ENCODE peak calls at places on chromosome 20, in five cellular contexts. N is gastrocnemius medialis, B is psoas muscle, Q is aorta, A is cardiac muscle cell. X is an unnamed sample.

GRCh38 chr20:46071573-46071972 is 18.2 kb downstream of the NCOA5 start:
- DNase-seq in B (no peak), N (no peak), A (no peak), Q (no peak), X (no peak)

GRCh38 chr20:4083103-4083864 is 67.9 kb upstream of the RNF24 start:
- DNase-seq in N (no peak), B (no peak), A (no peak), Q (no peak), X (no peak)

GRCh38 chr20:21173496-21174025 is 47.7 kb downstream of the KIZ start:
- DNase-seq in A (peak; percentile 54), N (no peak), Q (no peak), B (no peak), X (no peak)

GRCh38 chr20:60838297-60838696 is 413.8 kb upstream of the CDH4 start:
- DNase-seq in N (no peak), B (no peak), Q (no peak), A (no peak), X (no peak)

GRCh38 chr20:51631011-51631950 is 88.8 kb upstream of the NFATC2 start:
- DNase-seq in B (peak; percentile 82), A (peak; percentile 99), N (peak; percentile 49), Q (no peak), X (no peak)

GRCh38 chr20:50837532-50838321 is 42.9 kb downstream of the BCAS4 start:
- DNase-seq in Q (peak; percentile 81), N (no peak), A (peak; percentile 77), B (no peak), X (no peak)

GRCh38 chr20:62305149-62305764 is 2.5 kb downstream of the ADRM1 start:
- DNase-seq in A (no peak), Q (no peak), N (no peak), B (no peak), X (no peak)

GRCh38 chr20:41183831-41184230 is 46.5 kb downstream of the PLCG1 start:
- DNase-seq in Q (no peak), N (no peak), B (no peak), A (no peak), X (no peak)

GRCh38 chr20:40006168-40006860 is 682.7 kb downstream of the MAFB start:
- DNase-seq in Q (no peak), N (no peak), A (no peak), B (no peak), X (no peak)

GRCh38 chr20:49969946-49970345 is 12.8 kb upstream of the SNAI1 start:
- DNase-seq in N (no peak), B (no peak), Q (peak; percentile 10), A (no peak), X (no peak)

GRCh38 chr20:36969478-36970186 is 18.1 kb upstream of the SAMHD1 start:
- DNase-seq in A (no peak), N (no peak), Q (no peak), B (no peak), X (no peak)

GRCh38 chr20:52494244-52494643 is 302.7 kb upstream of the ZFP64 start:
- DNase-seq in A (peak; percentile 87), N (no peak), B (no peak), Q (no peak), X (no peak)

GRCh38 chr20:3781153-3781910 is at the start of gene SPEF1:
- DNase-seq in Q (peak; percentile 84), N (peak; percentile 69), A (peak; percentile 94), B (peak; percentile 82), X (peak; percentile 83)

GRCh38 chr20:51011479-51011878 is 11.4 kb downstream of the KCNG1 start:
- DNase-seq in B (no peak), A (no peak), N (no peak), Q (no peak), X (no peak)

GRCh38 chr20:22511943-22512910 is 72.1 kb downstream of the FOXA2 start:
- DNase-seq in Q (no peak), A (peak; percentile 28), B (no peak), N (no peak), X (no peak)

GRCh38 chr20:19121463-19121862 is 91.0 kb upstream of the SLC24A3 start:
- DNase-seq in A (no peak), N (no peak), Q (no peak), B (no peak), X (no peak)

GRCh38 chr20:47681977-47682812 is 103.1 kb downstream of the SULF2 start:
- DNase-seq in N (no peak), Q (no peak), B (peak; percentile 79), A (peak; percentile 91), X (peak; percentile 15)

GRCh38 chr20:6501061-6501460 is 266.4 kb upstream of the BMP2 start:
- DNase-seq in B (no peak), N (no peak), Q (no peak), A (peak; percentile 47), X (no peak)

GRCh38 chr20:25317351-25318075 is 69.6 kb downstream of the PYGB start:
- DNase-seq in A (no peak), Q (no peak), B (no peak), N (no peak), X (no peak)

GRCh38 chr20:50624351-50625016 is 66.9 kb downstream of the RIPOR3 start:
- DNase-seq in B (no peak), A (no peak), N (no peak), Q (no peak), X (no peak)

GRCh38 chr20:53654932-53655674 is 61.5 kb upstream of the ZNF217 start:
- DNase-seq in A (no peak), B (no peak), N (no peak), Q (no peak), X (no peak)

GRCh38 chr20:25083773-25084615 is 2.1 kb upstream of the VSX1 start:
- DNase-seq in B (peak; percentile 60), A (no peak), Q (no peak), N (no peak), X (no peak)

GRCh38 chr20:57898332-57898731 is 188.5 kb upstream of the PMEPA1 start:
- DNase-seq in Q (peak; percentile 30), A (no peak), B (no peak), N (no peak), X (no peak)

GRCh38 chr20:39986231-39986904 is 702.7 kb downstream of the MAFB start:
- DNase-seq in N (peak; percentile 94), A (peak; percentile 1), B (peak; percentile 90), Q (peak; percentile 70), X (no peak)

GRCh38 chr20:13158339-13158738 is 62.7 kb upstream of the ISM1 start:
- DNase-seq in A (no peak), Q (no peak), N (no peak), B (no peak), X (no peak)

GRCh38 chr20:57950764-57951163 is 240.9 kb upstream of the PMEPA1 start:
- DNase-seq in Q (peak; percentile 26), N (no peak), A (no peak), B (no peak), X (no peak)

GRCh38 chr20:53642196-53643030 is 48.8 kb upstream of the ZNF217 start:
- DNase-seq in B (no peak), Q (no peak), N (no peak), A (peak; percentile 63), X (no peak)

GRCh38 chr20:53652090-53652858 is 58.6 kb upstream of the ZNF217 start:
- DNase-seq in N (no peak), Q (no peak), A (no peak), B (no peak), X (no peak)

GRCh38 chr20:12482661-12483060 is 526.1 kb upstream of the SPTLC3 start:
- DNase-seq in B (no peak), N (no peak), Q (no peak), A (peak; percentile 13), X (no peak)

GRCh38 chr20:52433326-52434040 is 241.9 kb upstream of the ZFP64 start:
- DNase-seq in B (no peak), Q (no peak), N (no peak), A (no peak), X (no peak)

GRCh38 chr20:16531485-16531884 is 41.8 kb downstream of the KIF16B start:
- DNase-seq in Q (no peak), N (no peak), A (no peak), B (no peak), X (no peak)

GRCh38 chr20:16530201-16530681 is 43.0 kb downstream of the KIF16B start:
- DNase-seq in A (no peak), Q (no peak), B (no peak), N (no peak), X (no peak)

GRCh38 chr20:16528078-16528477 is 45.2 kb downstream of the KIF16B start:
- DNase-seq in Q (no peak), A (peak; percentile 76), B (peak; percentile 78), N (peak; percentile 81), X (no peak)

GRCh38 chr20:16527438-16527837 is 45.8 kb downstream of the KIF16B start:
- DNase-seq in B (no peak), Q (no peak), A (no peak), N (no peak), X (no peak)

GRCh38 chr20:16526433-16527380 is 46.5 kb downstream of the KIF16B start:
- DNase-seq in Q (no peak), A (no peak), B (no peak), N (peak; percentile 39), X (no peak)
- H3K27ac ChIP-seq in Q (no peak overlapping the region), A (no peak overlapping the region), B (peak overlapping the region; percentile 93), N (peak overlapping the region; percentile 88), X (no peak overlapping the region)

DNA sequence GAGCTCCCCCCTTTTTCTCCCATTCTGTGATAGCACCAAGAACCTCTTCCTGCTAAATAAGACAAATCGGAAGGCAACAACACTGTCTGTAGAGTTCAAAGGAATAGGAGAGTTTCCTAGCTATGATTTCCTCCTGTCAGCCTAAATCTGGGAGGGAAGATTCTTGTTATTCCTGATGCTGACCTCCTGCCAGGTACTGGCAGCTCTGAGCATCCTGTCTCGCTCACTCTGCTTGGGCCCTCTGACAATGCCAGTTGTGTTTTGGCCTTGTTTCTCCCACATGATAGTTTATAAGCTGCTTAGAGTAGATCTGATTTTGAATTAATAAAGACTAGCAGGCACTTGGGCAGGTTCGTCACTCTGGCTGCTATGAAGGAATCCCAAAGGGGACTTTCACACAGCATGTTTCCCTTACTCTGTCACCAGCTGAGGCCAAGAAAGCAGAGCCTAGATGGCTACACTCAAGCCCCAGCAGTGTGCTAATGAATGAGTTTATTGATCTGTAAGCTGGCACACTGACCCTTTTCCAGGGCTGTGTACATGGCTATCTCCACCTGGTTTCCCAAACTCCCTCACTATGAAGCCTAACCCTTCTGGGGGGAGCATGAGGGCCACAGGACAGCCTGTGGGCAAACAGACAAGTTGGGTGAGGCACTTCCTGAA is 52.3 kb downstream of the UQCC1 start:
- DNase-seq in A (no peak), Q (no peak), N (no peak), B (no peak), X (no peak)
- H3K27ac ChIP-seq in A (no peak overlapping the region), Q (no peak overlapping the region), N (peak overlapping the region; percentile 74), B (peak overlapping the region; percentile 83), X (no peak overlapping the region)

GRCh38 chr20:32681175-32682084 is 7.7 kb upstream of the C20orf203 start:
- DNase-seq in N (no peak), B (no peak), A (peak; percentile 25), Q (no peak), X (no peak)
- H3K27ac ChIP-seq in N (no peak overlapping the region), B (no peak overlapping the region), A (peak overlapping the region; percentile 75), Q (no peak overlapping the region), X (no peak overlapping the region)

GRCh38 chr20:5268449-5268848 is 48.3 kb downstream of the PROKR2 start:
- DNase-seq in Q (no peak), B (no peak), N (no peak), A (no peak), X (no peak)
- H3K27ac ChIP-seq in Q (no peak overlapping the region), B (no peak overlapping the region), N (no peak overlapping the region), A (no peak overlapping the region), X (no peak overlapping the region)

X was measured in substantia nigra.